ENCODE peak calls at places on chromosomes 13 and 19, in five cellular contexts. W, T, G, Q and V are unnamed samples. For H3K36me3, the result is how much of the 10 kb centered on the place peaks cover.

GRCh38 chr13:63696055-63696454 is 2280.4 kb upstream of the PCDH20 start:
- DNase-seq in G (no peak), Q (no peak), T (no peak), W (no peak), V (no peak)

GRCh38 chr13:39931505-39931904 is 276.0 kb downstream of the COG6 start:
- DNase-seq in T (no peak), Q (no peak), G (no peak), W (no peak), V (no peak)

GRCh38 chr13:113938246-113938645 is 35.6 kb downstream of the C13orf46 start:
- DNase-seq in T (no peak), G (no peak), W (no peak), Q (no peak), V (no peak)

GRCh38 chr13:75687145-75687763 is 51.1 kb downstream of the LMO7 start:
- DNase-seq in T (no peak), G (no peak), Q (peak), W (no peak), V (no peak)

GRCh38 chr13:23160241-23161175 is 20.3 kb upstream of the SGCG start:
- DNase-seq in T (no peak), Q (no peak), W (no peak), G (no peak), V (no peak)

GRCh38 chr13:49357694-49358093 is 86.2 kb downstream of the CAB39L start:
- DNase-seq in Q (no peak), T (no peak), G (no peak), W (no peak), V (no peak)

GRCh38 chr19:14467816-14468215 is 7.3 kb downstream of the PTGER1 start:
- DNase-seq in G (no peak), W (no peak), T (no peak), Q (peak), V (no peak)

GRCh38 chr13:76516013-76516412 is 370.2 kb downstream of the KCTD12 start:
- DNase-seq in W (no peak), G (no peak), Q (no peak), T (no peak), V (no peak)

GRCh38 chr19:51166846-51167490 is 24.9 kb downstream of the SIGLEC7 start:
- DNase-seq in T (no peak), G (no peak), Q (no peak), W (no peak), V (no peak)

GRCh38 chr13:35898041-35898440 is 233.1 kb downstream of the DCLK1 start:
- DNase-seq in Q (no peak), G (no peak), W (no peak), T (no peak), V (no peak)

GRCh38 chr19:33752945-33753344 is 43.7 kb upstream of the KCTD15 start:
- DNase-seq in W (no peak), G (no peak), T (no peak), Q (no peak), V (no peak)

GRCh38 chr19:37594982-37595382 is 306 bp downstream of the ZNF540 start:
- DNase-seq in W (peak), T (peak), Q (peak), G (peak), V (peak)

GRCh38 chr19:20422616-20423205 is 142.9 kb downstream of the ZNF737 start:
- DNase-seq in G (no peak), T (no peak), W (no peak), Q (no peak), V (peak)

GRCh38 chr13:48950507-48950886 is 25.2 kb upstream of the FNDC3A start:
- DNase-seq in W (no peak), G (no peak), Q (no peak), T (no peak), V (no peak)

GRCh38 chr13:30510091-30510490 is 44.4 kb upstream of the HMGB1 start:
- DNase-seq in T (no peak), G (no peak), Q (no peak), W (no peak), V (no peak)

GRCh38 chr19:29525901-29526729 is at the start of gene VSTM2B:
- DNase-seq in W (no peak), G (no peak), T (no peak), Q (peak), V (no peak)

GRCh38 chr13:39462906-39463305 is 140.1 kb downstream of the LHFPL6 start:
- DNase-seq in Q (no peak), W (no peak), G (no peak), T (no peak), V (no peak)

GRCh38 chr19:11091343-11092153 is 2.3 kb downstream of the LDLR start:
- DNase-seq in G (peak), W (peak), Q (no peak), T (peak), V (peak)

GRCh38 chr19:12723643-12724426 is at the start of gene TNPO2:
- DNase-seq in T (peak), W (no peak), Q (peak), G (no peak), V (peak)

GRCh38 chr13:20170931-20171330 is 10.1 kb upstream of the GJA3 start:
- DNase-seq in T (no peak), Q (no peak), G (no peak), W (no peak), V (no peak)

GRCh38 chr19:10501971-10502523 is 1.1 kb downstream of the KEAP1 start:
- DNase-seq in T (peak), W (peak), Q (no peak), G (peak), V (peak)

GRCh38 chr19:5929646-5930045 is 15.6 kb downstream of the CAPS start:
- DNase-seq in W (no peak), G (no peak), Q (peak), T (no peak), V (no peak)

GRCh38 chr13:49840266-49840665 is 47.8 kb upstream of the KPNA3 start:
- DNase-seq in G (no peak), Q (no peak), T (no peak), W (no peak), V (no peak)

GRCh38 chr13:71864094-71864980 is 2.7 kb downstream of the DACH1 start:
- DNase-seq in W (no peak), T (no peak), G (peak), Q (no peak), V (peak)

GRCh38 chr13:113855012-113855921 is 8.6 kb downstream of the GAS6 start:
- DNase-seq in G (peak), W (no peak), T (peak), Q (no peak), V (peak)

GRCh38 chr13:79085021-79085420 is 321.0 kb downstream of the RBM26 start:
- DNase-seq in T (no peak), Q (no peak), W (no peak), G (no peak), V (no peak)

GRCh38 chr19:57465680-57466381 is 8.9 kb upstream of the VN1R1 start:
- DNase-seq in W (no peak), G (no peak), T (no peak), Q (peak), V (no peak)

GRCh38 chr19:920051-920857 is 3.1 kb downstream of the KISS1R start:
- DNase-seq in G (no peak), T (no peak), W (no peak), Q (no peak), V (no peak)

GRCh38 chr13:111249637-111250360 is 70.6 kb upstream of the TEX29 start:
- DNase-seq in T (no peak), G (no peak), Q (no peak), W (no peak), V (no peak)

GRCh38 chr19:28886708-28887107 is 326.2 kb downstream of the UQCRFS1 start:
- DNase-seq in Q (no peak), W (no peak), G (no peak), T (no peak), V (no peak)

DNA sequence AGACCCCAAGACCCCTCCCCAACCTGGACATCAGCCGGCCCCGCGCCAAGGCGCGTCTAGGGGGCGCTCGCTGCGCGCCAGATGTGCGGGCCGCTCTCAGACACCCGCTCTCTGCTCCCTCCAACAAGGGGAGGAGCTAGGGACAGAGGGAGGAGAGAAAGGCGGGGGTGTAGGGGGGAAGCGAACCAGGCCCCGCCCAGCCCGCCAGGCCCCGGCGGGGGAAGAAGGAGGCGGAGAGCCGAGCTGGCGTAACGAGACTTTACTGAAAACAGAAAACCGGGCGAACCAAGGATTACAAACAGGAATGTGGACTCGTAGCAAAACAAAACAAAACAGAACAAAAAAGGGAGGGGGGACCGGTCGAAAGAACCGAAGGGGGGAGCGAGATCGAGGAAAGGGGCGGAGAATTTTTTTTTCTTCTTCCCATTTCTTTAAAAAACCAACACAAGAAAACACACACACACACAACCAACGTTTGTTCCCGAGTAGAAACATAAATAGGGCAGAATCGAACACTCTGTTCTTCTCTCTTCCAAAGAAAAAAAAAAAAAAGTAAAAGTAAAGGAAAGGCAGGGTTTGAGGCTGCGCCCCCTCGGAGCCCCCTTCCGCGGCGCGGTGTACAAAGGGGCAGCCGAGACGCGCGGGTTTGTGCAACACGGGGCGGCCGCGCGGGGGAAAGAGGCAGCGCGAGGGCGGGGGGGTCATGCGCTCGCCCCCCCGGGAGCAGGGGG is 1.7 kb downstream of the JUND start:
- DNase-seq in G (peak), Q (peak), W (peak), T (peak), V (peak)
- TF ChIP-seq EP300 in G (no peak), Q (peak), W (peak), T (peak), V (no peak)

DNA sequence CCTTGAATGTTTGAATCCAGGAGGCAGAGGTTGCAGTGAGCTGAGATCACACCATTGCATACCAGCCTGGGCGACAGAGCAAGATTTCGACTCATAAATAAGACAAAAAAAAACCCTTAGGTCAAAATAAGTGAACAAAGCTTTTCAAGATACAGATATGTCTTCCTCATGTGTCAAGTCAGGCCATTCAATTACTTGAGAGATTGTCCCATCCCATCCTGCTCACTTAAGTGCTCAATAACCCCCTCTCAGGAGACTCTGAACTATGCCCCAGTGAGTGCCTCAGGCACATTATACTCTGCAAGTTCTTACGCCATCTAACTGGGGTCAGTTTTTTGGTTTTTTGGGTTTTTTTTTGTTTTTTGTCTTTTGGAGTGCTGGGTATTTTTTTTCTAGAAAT is 2.6 kb downstream of the ZNF91 start:
- DNase-seq in T (no peak), Q (no peak), W (no peak), G (no peak), V (no peak)
- H3K36me3 ChIP-seq in T (under half), Q (under half), W (under half), G (under half), V (under half)

GRCh38 chr19:16078311-16078758 is 2.0 kb downstream of the TPM4 start:
- DNase-seq in T (no peak), W (no peak), G (peak), Q (no peak), V (peak)

GRCh38 chr19:16076154-16076957 is at the start of gene TPM4:
- DNase-seq in W (peak), G (peak), T (peak), Q (peak), V (peak)

GRCh38 chr19:16076958-16077611 is 790 bp downstream of the TPM4 start:
- DNase-seq in G (peak), T (peak), Q (peak), W (peak), V (peak)

GRCh38 chr19:16075430-16076153 is 703 bp upstream of the TPM4 start:
- DNase-seq in Q (no peak), T (no peak), G (no peak), W (no peak), V (no peak)

DNA sequence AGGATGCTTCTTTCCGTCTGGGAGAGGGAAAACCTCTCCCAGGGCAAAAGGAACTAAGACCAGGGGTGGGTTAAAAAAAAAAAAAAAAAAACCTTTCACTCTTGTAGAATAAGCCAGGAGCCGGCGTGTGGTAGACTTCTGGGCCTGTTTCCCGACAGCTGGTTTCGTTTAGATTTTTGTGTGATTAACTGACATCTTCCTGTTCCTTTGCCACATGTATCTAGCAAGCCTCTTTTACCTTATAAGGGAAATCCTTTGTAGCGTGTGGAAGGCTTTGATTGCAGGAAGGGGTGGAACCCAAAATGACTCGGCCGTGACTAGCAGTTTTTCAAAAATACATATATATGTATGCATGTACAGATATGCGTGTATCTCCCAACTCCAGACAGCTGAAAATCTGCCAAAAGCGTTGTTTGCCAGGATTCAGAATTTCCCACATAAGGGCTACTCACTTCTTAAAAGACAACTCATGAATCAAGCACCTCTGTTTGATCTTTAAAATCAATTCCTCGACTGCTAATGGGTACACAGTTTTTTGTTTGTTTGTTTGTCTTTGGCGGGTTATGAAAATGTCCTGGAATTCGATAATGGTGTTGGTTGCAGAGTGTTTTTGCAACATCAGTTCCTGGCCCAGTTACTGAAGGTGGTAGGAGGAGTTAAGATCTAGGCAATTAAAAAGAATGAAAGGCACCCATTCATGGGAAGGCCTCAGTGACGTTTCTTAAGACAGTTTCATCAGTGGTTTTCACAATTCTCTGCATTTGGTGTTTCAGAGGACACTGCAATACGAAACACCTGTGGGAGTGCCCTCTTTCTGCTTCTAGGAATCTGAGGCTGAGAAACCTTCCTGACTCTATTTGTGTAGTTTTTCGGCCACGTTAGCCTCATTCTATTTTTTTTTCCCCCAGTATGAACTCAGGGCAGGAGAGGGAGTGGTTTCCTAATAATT is 2.7 kb downstream of the TPM4 start:
- DNase-seq in W (peak), T (peak), Q (peak), G (peak), V (peak)
- TF ChIP-seq EP300 in W (peak), T (no peak), Q (peak), G (peak), V (peak)

DNA sequence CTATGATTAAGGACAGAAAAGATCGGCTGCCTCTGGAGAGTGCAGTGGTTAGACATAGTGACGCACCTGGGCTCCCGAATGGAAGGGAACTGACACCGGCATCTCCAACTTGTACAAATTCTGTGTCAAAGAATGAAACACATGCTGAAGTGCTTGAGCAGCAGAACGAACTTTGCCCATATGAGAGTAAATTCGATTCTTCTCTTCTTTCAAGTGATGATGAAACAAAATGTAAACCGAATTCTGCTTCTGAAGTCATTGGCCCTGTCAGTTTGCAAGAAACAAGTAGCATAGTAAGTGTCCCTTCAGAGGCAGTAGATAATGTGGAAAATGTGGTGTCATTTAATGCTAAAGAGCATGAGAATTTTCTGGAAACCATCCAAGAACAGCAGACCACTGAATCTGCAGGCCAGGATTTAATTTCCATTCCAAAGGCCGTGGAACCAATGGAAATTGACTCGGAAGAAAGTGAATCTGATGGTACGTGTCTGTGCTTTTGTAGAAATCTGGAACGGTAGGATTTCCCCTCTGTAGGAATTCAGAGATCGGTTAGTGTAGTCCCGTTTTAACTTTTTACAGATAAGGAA is 16.9 kb downstream of the ERCC5 start:
- DNase-seq in G (no peak), Q (no peak), W (no peak), T (no peak), V (no peak)
- H3K36me3 ChIP-seq in G (half or more), Q (half or more), W (under half), T (half or more), V (under half)